ENCODE peak calls at places on chromosome 16, in six cellular contexts. C is naive thymus-derived CD4-positive, alpha-beta T cell; V is stimulated activated naive CD8-positive, alpha-beta T cell treated with anti-CD3 and anti-CD28 coated beads, Interleukin-15, amount 100 ng/mL, for 72 hours; B is activated CD4-positive, alpha-beta T cell treated with anti-CD3 and anti-CD28 coated beads for 24 hours; M is activated naive CD4-positive, alpha-beta T cell; F is fibroblast of mammary gland. T is an unnamed sample.

GRCh38 chr16:52574105-52574437 is 27.1 kb upstream of the TOX3 start:
- DNase-seq in C (no peak), V (no peak), B (no peak), M (no peak), F (no peak), T (no peak)

GRCh38 chr16:19330801-19331484 is 45.4 kb downstream of the CLEC19A start:
- DNase-seq in C (no peak), V (no peak), B (no peak), M (no peak), F (peak), T (no peak)

GRCh38 chr16:80369559-80369958 is 171.2 kb upstream of the DYNLRB2 start:
- DNase-seq in C (no peak), V (no peak), B (no peak), M (no peak), F (peak), T (no peak)

GRCh38 chr16:11383481-11384183 is 38.4 kb downstream of the RMI2 start:
- DNase-seq in C (no peak), V (no peak), B (no peak), M (no peak), F (no peak), T (no peak)

GRCh38 chr16:10564591-10564990 is 15.8 kb downstream of the EMP2 start:
- DNase-seq in C (no peak), V (no peak), B (no peak), M (no peak), F (no peak), T (no peak)

GRCh38 chr16:1113889-1114526 is 18.0 kb upstream of the C1QTNF8 start:
- DNase-seq in C (no peak), V (no peak), B (no peak), M (no peak), F (no peak), T (no peak)

GRCh38 chr16:68492501-68493411 is 44.4 kb upstream of the SMPD3 start:
- DNase-seq in C (no peak), V (no peak), B (no peak), M (no peak), F (no peak), T (no peak)

GRCh38 chr16:70703041-70703834 is 17.4 kb upstream of the MTSS2 start:
- DNase-seq in C (no peak), V (no peak), B (no peak), M (no peak), F (peak), T (no peak)

GRCh38 chr16:10961231-10961630 is 16.9 kb downstream of the CLEC16A start:
- DNase-seq in C (no peak), V (no peak), B (no peak), M (no peak), F (peak), T (no peak)

GRCh38 chr16:740459-740763 is 386 bp downstream of the CIAO3 start:
- DNase-seq in C (no peak), V (no peak), B (no peak), M (no peak), F (no peak), T (no peak)